ENCODE peak calls at places on chromosomes 6 and 20, in five cellular contexts. L is IMR-90, N is H9, G is H1, V is trophoblast cell. E is an unnamed sample.

GRCh38 chr6:105793132-105793531 is 293.0 kb upstream of the PRDM1 start:
- DNase-seq in N (no peak), V (no peak), G (no peak), L (no peak), E (peak)

GRCh38 chr6:155313602-155314091 is 637 bp downstream of the TFB1M start:
- DNase-seq in V (no peak), L (no peak), N (no peak), G (no peak), E (no peak)

GRCh38 chr6:144434308-144434990 is 149.3 kb downstream of the UTRN start:
- DNase-seq in V (peak), G (no peak), N (no peak), L (peak), E (peak)

GRCh38 chr6:66403965-66404364 is 696.9 kb upstream of the EYS start:
- DNase-seq in N (no peak), V (no peak), G (no peak), L (no peak), E (no peak)

GRCh38 chr6:125899726-125900182 is 56.8 kb upstream of the HINT3 start:
- DNase-seq in G (no peak), N (peak), L (no peak), V (no peak), E (peak)

GRCh38 chr6:44128020-44128917 is 915 bp downstream of the TMEM63B start:
- DNase-seq in L (no peak), V (no peak), G (no peak), N (peak), E (peak)

GRCh38 chr6:162917506-162917905 is 189.7 kb downstream of the PACRG start:
- DNase-seq in N (no peak), G (no peak), L (peak), V (no peak), E (no peak)

GRCh38 chr6:112912351-112913101 is 565.4 kb downstream of the RFPL4B start:
- DNase-seq in G (no peak), L (peak), N (no peak), V (no peak), E (no peak)

GRCh38 chr6:103327079-103327478 is 1532.6 kb downstream of the HACE1 start:
- DNase-seq in V (no peak), L (no peak), G (no peak), N (no peak), E (no peak)

GRCh38 chr6:85063611-85064010 is 299.2 kb upstream of the TBX18 start:
- DNase-seq in V (no peak), N (no peak), L (no peak), G (no peak), E (no peak)

GRCh38 chr6:33787954-33788693 is 806 bp downstream of the LEMD2 start:
- DNase-seq in V (peak), N (peak), G (no peak), L (peak), E (peak)

GRCh38 chr20:36642136-36642535 is 3.9 kb downstream of the SLA2 start:
- DNase-seq in L (no peak), V (no peak), G (no peak), N (no peak), E (no peak)

GRCh38 chr6:98041921-98042320 is 758.9 kb upstream of the MMS22L start:
- DNase-seq in N (no peak), G (no peak), V (peak), L (no peak), E (peak)

GRCh38 chr6:154512214-154512613 is 1.7 kb upstream of the CNKSR3 start:
- DNase-seq in G (no peak), V (no peak), L (no peak), N (no peak), E (no peak)

GRCh38 chr20:821083-822065 is 12.1 kb upstream of the FAM110A start:
- DNase-seq in L (no peak), G (no peak), V (no peak), N (no peak), E (no peak)

GRCh38 chr6:5121479-5121878 is 36.3 kb downstream of the PPP1R3G start:
- DNase-seq in L (no peak), V (no peak), N (no peak), G (no peak), E (no peak)

GRCh38 chr6:132236744-132237143 is 164.5 kb downstream of the MOXD1 start:
- DNase-seq in G (no peak), N (no peak), L (peak), V (no peak), E (peak)

GRCh38 chr6:82410151-82410621 is 46.6 kb downstream of the TPBG start:
- DNase-seq in N (no peak), G (no peak), V (peak), L (peak), E (no peak)

GRCh38 chr6:121482004-121482693 is 46.7 kb downstream of the GJA1 start:
- DNase-seq in V (peak), L (peak), G (no peak), N (no peak), E (peak)

GRCh38 chr6:4067673-4068072 is 11.3 kb downstream of the FAM217A start:
- DNase-seq in L (no peak), V (no peak), G (no peak), N (no peak), E (no peak)

GRCh38 chr20:52914870-52915269 is 57.3 kb upstream of the TSHZ2 start:
- DNase-seq in N (no peak), L (no peak), V (no peak), G (no peak), E (no peak)
- H3K23ac ChIP-seq in N (no peak), L (no peak), V (no peak), G (no peak), E (no peak)

GRCh38 chr20:24405810-24406209 is 63.6 kb upstream of the SYNDIG1 start:
- DNase-seq in G (no peak), V (no peak), L (no peak), N (no peak), E (no peak)

GRCh38 chr20:24411452-24412216 is 57.8 kb upstream of the SYNDIG1 start:
- DNase-seq in L (no peak), N (no peak), V (no peak), G (no peak), E (no peak)

GRCh38 chr20:24406761-24407550 is 62.5 kb upstream of the SYNDIG1 start:
- DNase-seq in N (peak), V (no peak), L (no peak), G (no peak), E (no peak)

GRCh38 chr20:24406251-24406650 is 63.2 kb upstream of the SYNDIG1 start:
- DNase-seq in G (no peak), V (no peak), L (no peak), N (no peak), E (no peak)

GRCh38 chr20:24411003-24411402 is 58.4 kb upstream of the SYNDIG1 start:
- DNase-seq in V (no peak), N (no peak), G (no peak), L (no peak), E (no peak)
- H3K23ac ChIP-seq in V (no peak), N (no peak), G (no peak), L (no peak), E (no peak)

GRCh38 chr20:63248835-63249591 is 5.2 kb downstream of the NKAIN4 start:
- DNase-seq in V (no peak), N (no peak), L (no peak), G (no peak), E (no peak)
- H3K23ac ChIP-seq in V (no peak), N (no peak), L (no peak), G (no peak), E (no peak)

DNA sequence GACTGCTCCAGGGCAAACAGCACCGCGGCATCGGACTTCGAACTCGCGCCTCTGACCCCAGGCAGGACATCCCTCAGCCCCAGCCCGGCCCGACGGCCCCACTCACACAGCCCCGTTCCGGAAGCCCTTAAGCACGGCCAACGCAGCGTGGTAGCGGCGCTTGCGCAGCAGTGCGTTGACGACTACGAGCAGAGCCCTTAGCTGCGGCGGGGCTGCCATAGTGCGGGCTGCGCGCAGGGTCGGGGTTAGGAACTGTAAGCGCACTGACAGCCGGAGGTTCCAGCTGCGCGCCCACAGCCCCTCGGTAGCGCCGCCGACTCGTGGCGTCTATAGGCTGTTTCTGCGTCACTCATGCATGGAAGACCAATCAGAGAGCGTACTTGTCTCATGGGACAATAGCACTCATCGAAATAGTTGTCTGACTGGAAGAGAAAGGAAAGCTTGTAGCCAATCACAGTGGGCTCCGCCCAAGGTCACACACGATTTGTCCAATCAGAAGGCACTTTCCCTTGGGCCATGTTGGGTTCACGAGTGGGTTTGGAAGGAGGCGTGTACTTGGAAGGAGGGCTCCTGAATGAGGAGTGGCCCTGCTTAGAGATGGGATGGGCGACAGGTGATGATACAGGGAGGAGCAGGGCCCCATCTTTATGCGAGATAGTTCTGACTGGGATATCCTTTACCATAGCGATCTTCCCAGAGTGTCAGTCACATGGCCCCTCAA is at the start of gene PXMP4:
- DNase-seq in L (peak), G (peak), V (peak), N (peak), E (peak)
- H3K23ac ChIP-seq in L (peak), G (no peak), V (no peak), N (no peak), E (no peak)

GRCh38 chr6:35491558-35492541 is 5.0 kb downstream of the TEAD3 start:
- DNase-seq in G (no peak), N (peak), V (peak), L (no peak), E (no peak)
- H3K23ac ChIP-seq in G (no peak), N (no peak), V (no peak), L (peak), E (peak)

GRCh38 chr6:39078695-39079094 is 30.1 kb downstream of the GLP1R start:
- DNase-seq in L (no peak), N (peak), V (no peak), G (no peak), E (no peak)
- H3K23ac ChIP-seq in L (no peak), N (no peak), V (no peak), G (no peak), E (no peak)

E was measured in mesendoderm.